ENCODE peak calls at places on chromosomes 12 and 14, in six cellular contexts. One of them, this sample, is unnamed.

GRCh38 chr14:95147597-95147996 is 9.7 kb downstream of the DICER1 start:
- DNase-seq in CD4-positive, alpha-beta T cell: no peak
- DNase-seq in aorta: no peak
- DNase-seq in uterus: no peak
- DNase-seq in Panc1: no peak
- DNase-seq in brain microvascular endothelial cell: no peak
- DNase-seq in this sample: no peak

GRCh38 chr12:26153421-26154154 is 28.8 kb upstream of the BHLHE41 start:
- DNase-seq in CD4-positive, alpha-beta T cell: no peak
- DNase-seq in aorta: no peak
- DNase-seq in brain microvascular endothelial cell: peak
- DNase-seq in Panc1: peak
- DNase-seq in uterus: peak
- DNase-seq in this sample: no peak

GRCh38 chr14:97477353-97477752 is 680.2 kb downstream of the VRK1 start:
- DNase-seq in brain microvascular endothelial cell: no peak
- DNase-seq in CD4-positive, alpha-beta T cell: no peak
- DNase-seq in aorta: no peak
- DNase-seq in uterus: no peak
- DNase-seq in Panc1: no peak
- DNase-seq in this sample: no peak

GRCh38 chr14:104546021-104546491 is 33.5 kb upstream of the C14orf180 start:
- DNase-seq in brain microvascular endothelial cell: no peak
- DNase-seq in CD4-positive, alpha-beta T cell: no peak
- DNase-seq in Panc1: no peak
- DNase-seq in aorta: no peak
- DNase-seq in uterus: no peak
- DNase-seq in this sample: no peak

GRCh38 chr14:58871972-58872530 is 234.3 kb downstream of the DACT1 start:
- DNase-seq in aorta: no peak
- DNase-seq in uterus: no peak
- DNase-seq in CD4-positive, alpha-beta T cell: no peak
- DNase-seq in Panc1: no peak
- DNase-seq in brain microvascular endothelial cell: peak
- DNase-seq in this sample: no peak

GRCh38 chr14:30771595-30771994 is 102.8 kb upstream of the COCH start:
- DNase-seq in Panc1: no peak
- DNase-seq in CD4-positive, alpha-beta T cell: no peak
- DNase-seq in aorta: no peak
- DNase-seq in brain microvascular endothelial cell: no peak
- DNase-seq in uterus: no peak
- DNase-seq in this sample: no peak

GRCh38 chr12:39309516-39309915 is 133.4 kb downstream of the KIF21A start:
- DNase-seq in CD4-positive, alpha-beta T cell: no peak
- DNase-seq in Panc1: no peak
- DNase-seq in uterus: no peak
- DNase-seq in brain microvascular endothelial cell: no peak
- DNase-seq in aorta: no peak
- DNase-seq in this sample: no peak

GRCh38 chr14:72182773-72183432 is 250.7 kb downstream of the RGS6 start:
- DNase-seq in aorta: no peak
- DNase-seq in Panc1: no peak
- DNase-seq in uterus: no peak
- DNase-seq in CD4-positive, alpha-beta T cell: no peak
- DNase-seq in brain microvascular endothelial cell: no peak
- DNase-seq in this sample: no peak

GRCh38 chr12:26736563-26737486 is 96.2 kb downstream of the ITPR2 start:
- DNase-seq in aorta: no peak
- DNase-seq in uterus: no peak
- DNase-seq in Panc1: peak
- DNase-seq in CD4-positive, alpha-beta T cell: no peak
- DNase-seq in brain microvascular endothelial cell: peak
- DNase-seq in this sample: no peak

GRCh38 chr12:44038411-44038810 is 202.5 kb downstream of the TMEM117 start:
- DNase-seq in CD4-positive, alpha-beta T cell: no peak
- DNase-seq in brain microvascular endothelial cell: no peak
- DNase-seq in Panc1: no peak
- DNase-seq in uterus: no peak
- DNase-seq in aorta: no peak
- DNase-seq in this sample: no peak

GRCh38 chr12:11730299-11731041 is 81.0 kb downstream of the ETV6 start:
- DNase-seq in brain microvascular endothelial cell: no peak
- DNase-seq in uterus: no peak
- DNase-seq in CD4-positive, alpha-beta T cell: no peak
- DNase-seq in Panc1: no peak
- DNase-seq in aorta: no peak
- DNase-seq in this sample: no peak

GRCh38 chr12:118376089-118377004 is at the start of gene SUDS3:
- DNase-seq in Panc1: peak
- DNase-seq in aorta: peak
- DNase-seq in brain microvascular endothelial cell: peak
- DNase-seq in CD4-positive, alpha-beta T cell: peak
- DNase-seq in uterus: peak
- DNase-seq in this sample: peak

GRCh38 chr14:50821471-50822464 is 9.2 kb downstream of the NIN start:
- DNase-seq in CD4-positive, alpha-beta T cell: peak
- DNase-seq in brain microvascular endothelial cell: no peak
- DNase-seq in aorta: peak
- DNase-seq in uterus: no peak
- DNase-seq in Panc1: no peak
- DNase-seq in this sample: no peak
- H3K27ac ChIP-seq in CD4-positive, alpha-beta T cell: peak
- H3K27ac ChIP-seq in brain microvascular endothelial cell: no peak
- H3K27ac ChIP-seq in aorta: no peak
- H3K27ac ChIP-seq in uterus: no peak
- H3K27ac ChIP-seq in Panc1: no peak
- H3K27ac ChIP-seq in this sample: no peak

DNA sequence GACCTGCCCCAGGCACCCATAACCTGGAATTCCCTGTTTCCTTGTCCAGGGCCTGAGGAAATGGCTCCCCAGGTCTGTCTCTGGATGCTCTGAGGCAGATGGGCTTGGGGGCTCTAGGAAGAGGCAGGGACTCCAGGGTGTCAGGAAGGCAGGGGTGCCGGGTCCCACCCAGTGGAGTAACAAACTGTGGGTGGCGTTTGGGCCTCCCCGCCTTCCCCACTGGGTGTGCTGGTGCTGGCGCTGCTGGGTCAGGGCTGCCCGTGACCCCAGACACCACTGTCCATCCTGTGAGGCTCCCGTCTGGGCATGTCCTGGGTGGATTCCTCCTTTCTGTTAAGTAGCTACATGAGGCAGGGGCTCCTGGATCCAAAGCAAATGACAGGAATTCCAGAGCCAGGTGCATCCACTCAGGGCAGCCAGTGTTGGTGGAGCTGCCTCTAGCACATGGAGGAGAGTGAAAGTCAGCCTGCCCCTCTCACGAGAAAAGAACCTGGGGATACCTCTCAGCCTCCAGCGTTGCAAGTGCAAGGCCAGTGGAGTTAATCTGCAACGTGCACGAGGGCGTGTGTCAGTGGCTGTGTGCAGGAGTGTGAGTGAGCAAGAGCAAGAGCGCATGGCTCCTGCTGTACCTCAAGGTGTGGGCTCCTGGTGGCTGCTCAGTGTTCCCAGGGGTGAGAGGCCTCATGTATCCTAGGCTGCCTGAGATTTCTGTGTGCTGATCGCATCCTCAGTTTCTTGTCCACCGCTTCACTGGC is 403.1 kb downstream of the TMEM121 start:
- DNase-seq in CD4-positive, alpha-beta T cell: no peak
- DNase-seq in Panc1: no peak
- DNase-seq in brain microvascular endothelial cell: no peak
- DNase-seq in uterus: no peak
- DNase-seq in aorta: no peak
- DNase-seq in this sample: no peak
- H3K27ac ChIP-seq in CD4-positive, alpha-beta T cell: no peak
- H3K27ac ChIP-seq in Panc1: no peak
- H3K27ac ChIP-seq in brain microvascular endothelial cell: no peak
- H3K27ac ChIP-seq in uterus: no peak
- H3K27ac ChIP-seq in aorta: no peak
- H3K27ac ChIP-seq in this sample: no peak

GRCh38 chr12:30909088-30909688 is 17.4 kb upstream of the TSPAN11 start:
- DNase-seq in CD4-positive, alpha-beta T cell: no peak
- DNase-seq in aorta: no peak
- DNase-seq in brain microvascular endothelial cell: no peak
- DNase-seq in Panc1: no peak
- DNase-seq in uterus: no peak
- DNase-seq in this sample: no peak
- H3K27ac ChIP-seq in CD4-positive, alpha-beta T cell: no peak
- H3K27ac ChIP-seq in aorta: no peak
- H3K27ac ChIP-seq in brain microvascular endothelial cell: no peak
- H3K27ac ChIP-seq in Panc1: no peak
- H3K27ac ChIP-seq in uterus: no peak
- H3K27ac ChIP-seq in this sample: no peak

DNA sequence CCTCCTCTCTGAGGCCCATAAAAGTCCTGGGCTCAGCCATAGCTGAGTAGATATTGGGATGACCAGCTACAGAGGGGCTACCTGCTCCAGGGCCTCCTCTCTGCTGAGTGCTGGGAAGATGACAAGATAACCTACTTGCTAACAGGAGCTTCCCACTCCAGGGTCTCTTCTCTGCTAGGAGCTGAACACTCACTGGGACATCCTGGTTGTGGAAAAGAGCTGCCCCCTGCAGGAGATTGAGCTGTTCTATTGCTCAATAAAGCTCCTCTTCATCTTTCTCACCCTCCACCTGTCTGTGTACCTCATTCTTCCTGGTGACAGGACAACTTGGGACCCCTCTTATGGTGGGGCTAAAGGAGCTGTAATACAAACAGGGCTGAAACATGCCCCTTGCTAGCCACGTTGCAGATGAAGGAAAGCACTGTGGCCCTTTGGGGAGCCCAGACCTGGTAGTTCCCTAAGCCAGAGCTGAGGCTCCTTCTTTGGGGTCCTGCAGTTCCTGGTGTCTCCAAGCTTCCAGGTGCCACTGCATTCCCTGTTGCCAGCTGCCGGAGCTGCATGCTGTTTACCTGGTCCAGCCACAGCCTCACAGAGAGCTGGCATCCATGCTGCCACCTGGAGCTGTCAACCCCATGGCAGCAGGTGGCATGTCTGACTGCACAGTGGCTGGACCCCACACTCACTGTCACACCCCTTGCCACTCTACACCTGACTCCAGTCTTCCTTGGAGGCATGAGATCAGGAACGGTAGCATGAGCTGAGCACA is 598.5 kb upstream of the LMO3 start:
- DNase-seq in aorta: peak
- DNase-seq in uterus: no peak
- DNase-seq in Panc1: no peak
- DNase-seq in CD4-positive, alpha-beta T cell: no peak
- DNase-seq in brain microvascular endothelial cell: no peak
- DNase-seq in this sample: no peak
- H3K27ac ChIP-seq in aorta: no peak
- H3K27ac ChIP-seq in uterus: no peak
- H3K27ac ChIP-seq in Panc1: no peak
- H3K27ac ChIP-seq in CD4-positive, alpha-beta T cell: no peak
- H3K27ac ChIP-seq in brain microvascular endothelial cell: no peak
- H3K27ac ChIP-seq in this sample: no peak

DNA sequence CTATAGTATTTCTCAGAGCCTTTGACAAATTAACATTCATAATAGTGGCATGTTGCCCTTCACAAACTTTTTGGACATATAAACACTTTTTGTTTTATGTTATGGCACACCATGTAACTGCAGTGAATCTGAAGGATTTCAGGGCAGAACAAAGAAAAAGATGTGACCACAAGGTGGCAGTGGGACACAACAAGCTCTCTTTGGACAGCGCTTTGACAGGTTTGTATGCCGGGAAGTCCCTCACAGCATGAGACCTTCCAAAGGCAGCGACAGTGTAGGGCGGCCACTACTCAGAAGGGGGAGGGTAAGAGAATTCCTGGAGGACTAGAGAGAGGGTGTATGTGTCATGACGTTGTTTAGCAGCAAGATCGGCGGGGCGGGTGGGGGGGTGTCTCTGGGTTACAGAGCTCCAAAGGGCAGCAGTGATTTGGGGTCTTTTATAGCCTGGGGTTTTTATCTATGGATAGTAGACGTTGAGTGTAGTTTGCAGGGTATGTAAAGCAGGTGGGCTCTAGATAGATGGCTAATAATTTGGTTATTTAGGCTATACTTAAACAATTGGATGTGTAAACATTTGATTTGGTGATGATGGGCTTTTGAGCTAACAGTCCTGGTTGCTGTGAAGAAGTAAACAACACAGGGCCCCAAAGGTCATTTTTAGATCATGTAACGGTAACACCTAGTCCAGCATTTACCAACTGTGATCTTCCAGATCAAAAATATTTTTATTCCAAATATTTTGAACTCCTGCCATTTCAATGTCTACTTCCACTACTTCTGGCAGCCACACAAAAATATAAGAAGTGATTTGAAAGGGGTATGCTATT is 22.9 kb downstream of the ETFBKMT start:
- DNase-seq in Panc1: peak
- DNase-seq in aorta: peak
- DNase-seq in brain microvascular endothelial cell: peak
- DNase-seq in uterus: no peak
- DNase-seq in CD4-positive, alpha-beta T cell: peak
- DNase-seq in this sample: no peak
- H3K27ac ChIP-seq in Panc1: no peak
- H3K27ac ChIP-seq in aorta: no peak
- H3K27ac ChIP-seq in brain microvascular endothelial cell: no peak
- H3K27ac ChIP-seq in uterus: no peak
- H3K27ac ChIP-seq in CD4-positive, alpha-beta T cell: no peak
- H3K27ac ChIP-seq in this sample: no peak

DNA sequence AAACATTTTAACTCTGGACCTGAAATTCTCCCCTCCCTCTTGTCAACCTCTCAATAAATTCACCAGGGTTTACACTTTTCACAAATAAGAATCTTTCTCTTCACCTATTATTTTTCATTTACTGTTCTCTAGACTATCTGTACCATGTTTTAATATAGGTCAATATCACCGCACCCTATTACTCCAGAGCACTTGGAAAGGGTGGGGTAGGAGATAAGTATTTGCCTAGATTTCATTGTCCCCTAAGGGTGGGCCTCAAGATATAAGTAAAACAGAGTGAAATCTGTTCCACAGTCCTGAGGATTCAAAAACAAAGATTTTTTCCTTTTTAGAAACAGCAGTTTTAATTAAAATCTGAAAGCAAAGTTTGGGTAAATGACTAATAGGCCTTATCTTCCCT is 69.3 kb upstream of the NR2C1 start:
- DNase-seq in Panc1: no peak
- DNase-seq in CD4-positive, alpha-beta T cell: no peak
- DNase-seq in uterus: no peak
- DNase-seq in brain microvascular endothelial cell: no peak
- DNase-seq in aorta: no peak
- DNase-seq in this sample: no peak
- H3K27ac ChIP-seq in Panc1: no peak
- H3K27ac ChIP-seq in CD4-positive, alpha-beta T cell: no peak
- H3K27ac ChIP-seq in uterus: no peak
- H3K27ac ChIP-seq in brain microvascular endothelial cell: no peak
- H3K27ac ChIP-seq in aorta: no peak
- H3K27ac ChIP-seq in this sample: no peak